ENCODE peak calls at places on chromosomes 3 and 15, in five cellular contexts. M is SK-N-SH, O is AG04450, K is astrocyte, P is psoas muscle. T is an unnamed sample.

GRCh38 chr3:35965908-35966307 is 326.6 kb downstream of the ARPP21 start:
- DNase-seq in M (peak), O (peak), K (peak), P (no peak), T (no peak)

GRCh38 chr3:99648091-99648490 is 9.7 kb downstream of the COL8A1 start:
- DNase-seq in M (no peak), O (no peak), K (peak), P (no peak), T (no peak)

GRCh38 chr3:25473246-25473645 is 45.2 kb downstream of the RARB start:
- DNase-seq in M (no peak), O (no peak), K (no peak), P (no peak), T (no peak)

GRCh38 chr15:40054746-40055575 is 16.0 kb upstream of the SRP14 start:
- DNase-seq in M (no peak), O (no peak), K (peak), P (no peak), T (peak)

GRCh38 chr15:58212909-58213526 is 74.8 kb downstream of the AQP9 start:
- DNase-seq in M (no peak), O (no peak), K (no peak), P (no peak), T (no peak)

GRCh38 chr3:185280572-185281365 is 26.9 kb upstream of the EHHADH start:
- DNase-seq in M (peak), O (peak), K (peak), P (no peak), T (no peak)

GRCh38 chr3:46901591-46902187 is 24.2 kb downstream of the PTH1R start:
- DNase-seq in M (no peak), O (no peak), K (no peak), P (peak), T (no peak)

GRCh38 chr3:119662604-119663377 is 2.4 kb upstream of the POPDC2 start:
- DNase-seq in M (no peak), O (no peak), K (no peak), P (no peak), T (no peak)

GRCh38 chr3:12999147-13000140 is 73.8 kb downstream of the IQSEC1 start:
- DNase-seq in M (no peak), O (no peak), K (no peak), P (peak), T (no peak)

GRCh38 chr3:71006810-71007785 is 576.4 kb downstream of the FOXP1 start:
- DNase-seq in M (no peak), O (no peak), K (peak), P (no peak), T (peak)

GRCh38 chr3:45564172-45564571 is 30.4 kb upstream of the LIMD1 start:
- DNase-seq in M (no peak), O (no peak), K (no peak), P (no peak), T (peak)

GRCh38 chr3:179037361-179037760 is 34.2 kb downstream of the ZMAT3 start:
- DNase-seq in M (no peak), O (no peak), K (peak), P (peak), T (no peak)

GRCh38 chr3:5195605-5196004 is 8.1 kb downstream of the EDEM1 start:
- DNase-seq in M (no peak), O (no peak), K (peak), P (no peak), T (no peak)

GRCh38 chr3:136883967-136884720 is 22.1 kb downstream of the NCK1 start:
- DNase-seq in M (no peak), O (no peak), K (no peak), P (no peak), T (no peak)

GRCh38 chr3:148833223-148833622 is 5.6 kb downstream of the CPB1 start:
- DNase-seq in M (no peak), O (no peak), K (no peak), P (no peak), T (no peak)

GRCh38 chr3:39378092-39378491 is 5.1 kb upstream of the SLC25A38 start:
- DNase-seq in M (peak), O (no peak), K (no peak), P (no peak), T (peak)

GRCh38 chr3:115648559-115648958 is 25.2 kb downstream of the GAP43 start:
- DNase-seq in M (no peak), O (no peak), K (peak), P (no peak), T (no peak)

GRCh38 chr15:43103939-43104338 is 1.9 kb downstream of the UBR1 start:
- DNase-seq in M (no peak), O (no peak), K (no peak), P (no peak), T (no peak)

GRCh38 chr3:178551916-178552321 is 15.7 kb downstream of the KCNMB2 start:
- DNase-seq in M (no peak), O (no peak), K (peak), P (no peak), T (no peak)

GRCh38 chr3:182258538-182259177 is 534.6 kb upstream of the ATP11B start:
- DNase-seq in M (peak), O (no peak), K (peak), P (no peak), T (no peak)

GRCh38 chr3:11717768-11718581 is 74.3 kb upstream of the VGLL4 start:
- DNase-seq in M (no peak), O (no peak), K (peak), P (no peak), T (no peak)

GRCh38 chr3:108234387-108234957 is 12.2 kb upstream of the IFT57 start:
- DNase-seq in M (peak), O (no peak), K (no peak), P (no peak), T (no peak)

GRCh38 chr15:77030928-77031375 is 36.0 kb downstream of the PSTPIP1 start:
- DNase-seq in M (peak), O (no peak), K (no peak), P (no peak), T (peak)

GRCh38 chr3:126349611-126350501 is 7.4 kb downstream of the KLF15 start:
- DNase-seq in M (no peak), O (no peak), K (no peak), P (no peak), T (no peak)

GRCh38 chr3:73791356-73791755 is 166.6 kb upstream of the PDZRN3 start:
- DNase-seq in M (no peak), O (no peak), K (no peak), P (no peak), T (no peak)

GRCh38 chr15:88256261-88257230 is at the start of gene NTRK3:
- DNase-seq in M (peak), O (no peak), K (peak), P (no peak), T (peak)

GRCh38 chr3:62665627-62666433 is 209.4 kb downstream of the CADPS start:
- DNase-seq in M (peak), O (no peak), K (peak), P (peak), T (peak)

GRCh38 chr3:72177075-72178050 is 392.4 kb upstream of the PROK2 start:
- DNase-seq in M (no peak), O (no peak), K (peak), P (peak), T (no peak)

GRCh38 chr3:23446301-23446700 is 243.2 kb downstream of the UBE2E2 start:
- DNase-seq in M (no peak), O (no peak), K (no peak), P (no peak), T (no peak)

GRCh38 chr15:67692573-67692972 is 132.7 kb upstream of the SKOR1 start:
- DNase-seq in M (no peak), O (no peak), K (no peak), P (no peak), T (no peak)

GRCh38 chr3:145015243-145015642 is 1043.6 kb downstream of the DIPK2A start:
- DNase-seq in M (no peak), O (peak), K (peak), P (no peak), T (no peak)

GRCh38 chr15:68445351-68445750 is 13.4 kb upstream of the ITGA11 start:
- DNase-seq in M (no peak), O (no peak), K (no peak), P (no peak), T (no peak)

GRCh38 chr3:145865329-145865904 is 295.6 kb downstream of the PLOD2 start:
- DNase-seq in M (no peak), O (no peak), K (peak), P (no peak), T (no peak)

GRCh38 chr15:53389271-53389670 is 370.2 kb downstream of the WDR72 start:
- DNase-seq in M (no peak), O (no peak), K (no peak), P (no peak), T (no peak)

DNA sequence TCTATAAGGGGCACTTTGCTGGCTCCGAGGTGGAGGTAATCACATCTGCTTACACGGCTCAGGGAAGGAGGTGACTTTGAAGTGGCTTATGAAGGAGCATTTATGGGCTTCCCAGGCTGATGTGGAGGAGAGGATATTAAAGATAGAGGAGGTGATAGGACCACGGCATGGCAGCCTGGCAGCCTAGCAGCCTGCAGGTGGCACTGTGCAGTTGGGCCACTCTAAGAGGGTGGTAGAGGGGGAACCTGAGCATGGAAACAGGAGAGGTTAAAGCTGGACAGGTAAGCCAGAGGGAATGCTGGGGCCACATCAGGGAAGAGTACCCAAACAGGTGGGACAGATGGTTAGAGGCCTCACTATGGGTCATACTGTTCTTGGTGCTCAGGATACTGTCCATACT is 375.0 kb downstream of the WDR72 start:
- DNase-seq in M (no peak), O (no peak), K (no peak), P (no peak), T (peak)
- TF ChIP-seq CTCF in M (peak), O (no peak), K (no peak), P (no peak), T (peak)

GRCh38 chr15:60589253-60589652 is 110.3 kb upstream of the ICE2 start:
- DNase-seq in M (no peak), O (no peak), K (no peak), P (no peak), T (no peak)

GRCh38 chr15:60589728-60590127 is 110.8 kb upstream of the ICE2 start:
- DNase-seq in M (no peak), O (no peak), K (no peak), P (no peak), T (no peak)

GRCh38 chr15:60592386-60593339 is 113.7 kb upstream of the ICE2 start:
- DNase-seq in M (peak), O (no peak), K (peak), P (peak), T (peak)

GRCh38 chr15:60591491-60592385 is 112.8 kb upstream of the ICE2 start:
- DNase-seq in M (peak), O (no peak), K (no peak), P (peak), T (peak)

GRCh38 chr15:60590935-60591490 is 112.1 kb upstream of the ICE2 start:
- DNase-seq in M (peak), O (no peak), K (peak), P (peak), T (peak)
- H3K27ac ChIP-seq in M (no peak), O (no peak), K (no peak), P (peak), T (no peak)

DNA sequence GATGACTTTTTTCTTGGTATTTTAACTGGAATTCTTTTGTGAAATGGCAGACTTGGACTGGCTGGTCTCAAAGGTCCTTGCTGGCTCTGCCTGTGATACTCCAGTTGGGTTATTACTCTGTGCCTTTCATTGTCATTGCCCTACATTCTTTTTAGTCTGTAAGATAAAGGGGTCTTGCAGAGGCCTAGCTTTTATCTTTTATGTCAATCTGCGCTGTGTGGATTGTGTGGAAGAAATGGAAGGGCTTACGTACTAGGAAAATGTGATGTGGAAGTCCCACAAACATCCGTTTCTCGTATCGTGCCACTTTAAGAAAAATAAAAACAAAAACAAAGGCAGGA is 8.7 kb upstream of the TMEM212 start:
- DNase-seq in M (no peak), O (no peak), K (no peak), P (no peak), T (no peak)
- TF ChIP-seq CTCF in M (no peak), O (no peak), K (no peak), P (no peak), T (no peak)

GRCh38 chr15:98951493-98952320 is 55.9 kb downstream of the PGPEP1L start:
- DNase-seq in M (no peak), O (no peak), K (no peak), P (no peak), T (peak)

GRCh38 chr15:98953950-98954349 is 53.6 kb downstream of the PGPEP1L start:
- DNase-seq in M (no peak), O (no peak), K (peak), P (no peak), T (no peak)

GRCh38 chr15:98954411-98954810 is 53.2 kb downstream of the PGPEP1L start:
- DNase-seq in M (peak), O (peak), K (peak), P (peak), T (no peak)

GRCh38 chr15:98952381-98952803 is 55.2 kb downstream of the PGPEP1L start:
- DNase-seq in M (no peak), O (no peak), K (peak), P (no peak), T (peak)

DNA sequence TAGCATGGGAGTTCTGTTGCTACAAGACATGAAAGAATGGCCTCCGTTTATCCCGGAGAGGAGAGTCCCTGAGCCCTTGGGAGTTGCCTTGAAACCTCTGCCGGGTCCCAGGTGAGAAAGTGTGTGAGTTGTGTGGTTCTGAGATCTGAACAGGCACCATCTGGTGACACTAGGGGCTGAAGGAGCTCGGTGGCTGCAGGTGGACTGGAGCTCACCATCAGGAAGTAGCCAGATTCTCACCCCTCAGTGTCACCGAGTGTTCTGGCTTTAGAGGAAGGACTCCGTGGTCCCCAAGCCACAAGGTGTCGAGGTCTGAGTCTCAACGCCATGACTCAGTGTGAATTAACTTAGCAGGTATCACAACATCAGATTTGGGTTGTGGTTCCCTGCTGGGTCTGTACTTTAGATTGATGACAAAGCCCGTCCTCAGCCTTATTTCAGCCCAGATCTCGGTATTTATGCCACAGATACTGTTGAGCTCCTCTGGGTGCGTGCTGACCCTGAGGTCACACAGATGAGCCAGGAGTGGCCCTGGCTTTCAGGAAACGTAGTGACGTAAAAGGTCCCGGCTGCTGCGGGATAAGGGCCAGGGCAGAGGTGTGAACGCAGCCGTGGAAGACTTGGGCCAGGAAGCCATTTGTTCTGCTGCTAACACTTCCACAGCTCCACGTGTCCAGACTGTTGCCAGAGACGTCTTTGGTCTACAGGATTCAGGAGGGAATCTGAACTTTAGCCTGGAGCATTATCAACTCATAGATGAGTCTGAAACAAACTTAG is 54.4 kb downstream of the PGPEP1L start:
- DNase-seq in M (no peak), O (no peak), K (no peak), P (no peak), T (peak)
- H3K27ac ChIP-seq in M (no peak), O (no peak), K (no peak), P (peak), T (no peak)

GRCh38 chr3:33004205-33004604 is 52.8 kb downstream of the CCR4 start:
- DNase-seq in M (no peak), O (no peak), K (no peak), P (no peak), T (no peak)

GRCh38 chr3:33006571-33007286 is 55.3 kb downstream of the CCR4 start:
- DNase-seq in M (no peak), O (no peak), K (peak), P (no peak), T (no peak)

GRCh38 chr3:33004961-33005360 is 53.5 kb downstream of the CCR4 start:
- DNase-seq in M (no peak), O (no peak), K (no peak), P (no peak), T (no peak)

GRCh38 chr3:33007776-33008175 is 56.3 kb downstream of the CCR4 start:
- DNase-seq in M (no peak), O (no peak), K (no peak), P (no peak), T (no peak)

DNA sequence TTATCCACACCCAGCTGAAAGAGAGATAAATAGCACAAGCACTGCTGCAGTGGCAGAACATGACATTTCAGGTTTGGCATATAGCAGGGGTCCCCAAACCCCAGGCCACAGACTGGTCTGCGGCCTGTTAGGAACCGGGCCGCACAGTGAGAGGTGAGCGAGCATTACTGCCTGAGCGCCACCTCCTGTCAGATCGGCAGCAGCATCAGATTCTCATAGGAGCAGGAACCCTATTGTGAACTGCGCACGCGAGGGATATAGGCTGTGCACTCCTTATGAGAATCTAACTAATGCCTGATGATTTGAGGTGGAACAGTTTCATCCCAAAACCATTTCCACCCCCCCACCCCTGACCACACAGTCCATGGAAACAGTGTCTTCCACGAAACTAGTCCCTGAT is 54.6 kb downstream of the CCR4 start:
- DNase-seq in M (no peak), O (no peak), K (no peak), P (no peak), T (peak)
- TF ChIP-seq CTCF in M (no peak), O (no peak), K (no peak), P (no peak), T (peak)

GRCh38 chr3:196638922-196639516 is 475 bp upstream of the NRROS start:
- DNase-seq in M (no peak), O (no peak), K (no peak), P (no peak), T (no peak)
- H3K27ac ChIP-seq in M (no peak), O (no peak), K (no peak), P (peak), T (no peak)

GRCh38 chr15:71650603-71651002 is 159.8 kb upstream of the NR2E3 start:
- DNase-seq in M (no peak), O (no peak), K (no peak), P (no peak), T (peak)

GRCh38 chr15:71653986-71654713 is 156.2 kb upstream of the NR2E3 start:
- DNase-seq in M (no peak), O (no peak), K (no peak), P (no peak), T (no peak)

GRCh38 chr15:71654714-71655174 is 155.6 kb upstream of the NR2E3 start:
- DNase-seq in M (peak), O (no peak), K (no peak), P (no peak), T (no peak)

GRCh38 chr15:71649894-71650293 is 160.5 kb upstream of the NR2E3 start:
- DNase-seq in M (no peak), O (no peak), K (no peak), P (no peak), T (no peak)

DNA sequence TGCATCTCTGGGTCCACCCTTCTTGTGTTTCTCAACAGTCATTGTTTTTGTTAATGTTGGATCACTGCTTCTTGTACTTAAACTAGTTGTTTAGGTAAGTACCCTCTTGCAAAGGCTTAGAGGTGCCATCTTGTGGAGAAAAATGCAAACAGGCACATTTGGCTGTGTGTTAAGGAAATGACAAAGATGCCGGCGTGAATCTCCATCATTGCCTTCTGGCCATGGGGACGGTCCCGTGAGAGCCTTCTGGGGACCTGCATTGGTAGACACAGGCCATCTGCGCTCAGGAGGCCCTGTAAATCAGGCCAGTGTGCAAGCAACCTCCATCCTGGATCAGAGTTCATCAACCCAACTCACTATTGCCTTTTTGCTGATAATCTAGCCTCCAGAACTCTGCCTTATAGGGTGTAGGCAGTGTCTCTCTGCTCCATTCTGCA is 158.6 kb upstream of the NR2E3 start:
- DNase-seq in M (no peak), O (peak), K (peak), P (no peak), T (peak)
- TF ChIP-seq CTCF in M (peak), O (peak), K (peak), P (peak), T (peak)